ENCODE peak calls at places on chromosomes 2 and 18, in ten cellular contexts. Z is prostate gland, H is ovary, W is tibial nerve, Y is testis, J is K562, C is heart left ventricle, Q is sigmoid colon, K is adrenal gland, A is stomach. L is an unnamed sample. For H3K36me3 and H3K4me1, the result is how much of the 10 kb centered on the place peaks cover.

GRCh38 chr2:101063352-101063751 is 61.3 kb downstream of the RPL31 start:
- DNase-seq in C (peak), H (no peak), J (no peak), W (peak), Y (no peak), Q (no peak), K (no peak), A (no peak), Z (no peak), L (no peak)

GRCh38 chr2:25938345-25938744 is 44.0 kb downstream of the KIF3C start:
- DNase-seq in Z (no peak), A (no peak), Y (no peak), J (no peak), K (no peak), Q (no peak), H (no peak), W (no peak), C (peak), L (no peak)

GRCh38 chr2:184927040-184927439 is 328.7 kb downstream of the ZNF804A start:
- DNase-seq in Y (no peak), W (no peak), A (no peak), H (no peak), C (no peak), J (no peak), K (no peak), Q (no peak), Z (no peak), L (no peak)

GRCh38 chr2:201228271-201228911 is 31.9 kb upstream of the CASP8 start:
- DNase-seq in K (no peak), C (no peak), H (no peak), W (no peak), Y (no peak), Z (no peak), A (no peak), Q (no peak), J (no peak), L (no peak)

GRCh38 chr2:122514451-122514996 is 759.1 kb downstream of the TSN start:
- DNase-seq in W (no peak), A (no peak), Q (no peak), C (no peak), J (no peak), Y (no peak), K (no peak), H (no peak), Z (no peak), L (no peak)

GRCh38 chr2:227164745-227165350 is 424 bp downstream of the COL4A3 start:
- DNase-seq in C (no peak), W (no peak), Q (no peak), Z (no peak), Y (no peak), A (peak), H (no peak), K (peak), J (no peak), L (peak)

GRCh38 chr2:71614976-71615768 is 161.8 kb downstream of the DYSF start:
- DNase-seq in A (peak), Y (peak), C (peak), Q (peak), W (peak), Z (no peak), J (peak), K (peak), H (no peak), L (peak)

GRCh38 chr2:23934296-23934695 is 6.0 kb upstream of the UBXN2A start:
- DNase-seq in W (no peak), K (no peak), Q (no peak), Y (no peak), Z (no peak), C (no peak), A (no peak), H (no peak), J (no peak), L (no peak)

GRCh38 chr2:158047156-158047611 is 54.5 kb upstream of the UPP2 start:
- DNase-seq in J (peak), C (no peak), Z (no peak), A (no peak), W (no peak), Y (no peak), H (no peak), Q (no peak), K (no peak), L (no peak)

GRCh38 chr2:8352300-8352699 is 329.6 kb upstream of the ID2 start:
- DNase-seq in K (no peak), Y (no peak), C (no peak), J (no peak), Z (no peak), A (no peak), H (no peak), W (no peak), Q (no peak), L (no peak)

GRCh38 chr2:71452565-71452964 is 796 bp upstream of the DYSF start:
- DNase-seq in Y (no peak), K (no peak), A (no peak), J (peak), W (no peak), H (no peak), Z (no peak), Q (no peak), C (peak), L (no peak)

GRCh38 chr2:230494980-230495379 is 79.0 kb downstream of the SP100 start:
- DNase-seq in Y (no peak), K (no peak), Q (no peak), C (no peak), Z (no peak), W (no peak), J (no peak), H (no peak), A (no peak), L (no peak)

GRCh38 chr18:30945769-30946168 is 96.8 kb downstream of the DSC3 start:
- DNase-seq in Z (no peak), K (no peak), H (no peak), A (no peak), Q (no peak), Y (no peak), W (no peak), J (no peak), C (no peak), L (peak)

GRCh38 chr2:43327119-43327518 is 100.7 kb upstream of the ZFP36L2 start:
- DNase-seq in K (no peak), H (no peak), J (no peak), W (peak), Y (no peak), Q (no peak), Z (no peak), C (no peak), A (no peak), L (no peak)

GRCh38 chr2:36147670-36148390 is 207.7 kb upstream of the CRIM1 start:
- DNase-seq in K (no peak), C (no peak), Q (no peak), Y (no peak), J (no peak), A (no peak), H (no peak), W (no peak), Z (no peak), L (no peak)

GRCh38 chr2:113977660-113978523 is 88.0 kb downstream of the ACTR3 start:
- DNase-seq in K (no peak), Z (no peak), H (no peak), Q (no peak), W (peak), J (no peak), C (no peak), A (no peak), Y (peak), L (no peak)

GRCh38 chr2:215773728-215774127 is 239.6 kb downstream of the MREG start:
- DNase-seq in Y (no peak), J (no peak), Q (no peak), C (no peak), A (no peak), Z (no peak), K (no peak), W (peak), H (no peak), L (no peak)

GRCh38 chr18:13234528-13234795 is 15.9 kb downstream of the LDLRAD4 start:
- DNase-seq in Z (no peak), K (no peak), J (no peak), W (no peak), C (no peak), Q (no peak), Y (no peak), H (no peak), A (no peak), L (no peak)

GRCh38 chr18:9337875-9338274 is 3.3 kb downstream of the TWSG1 start:
- DNase-seq in W (no peak), C (no peak), K (no peak), A (no peak), Y (no peak), H (no peak), Z (no peak), Q (no peak), J (no peak), L (no peak)

GRCh38 chr2:232488097-232488711 is 570 bp upstream of the ECEL1 start:
- DNase-seq in A (no peak), J (no peak), H (peak), W (no peak), K (no peak), Q (no peak), C (no peak), Z (no peak), Y (no peak), L (no peak)

GRCh38 chr18:50424877-50425690 is 50.2 kb downstream of the SKA1 start:
- DNase-seq in Z (no peak), A (peak), J (peak), W (no peak), H (no peak), Q (no peak), Y (peak), K (peak), C (peak), L (no peak)

GRCh38 chr18:76791106-76791505 is 31.3 kb upstream of the ZNF236 start:
- DNase-seq in C (no peak), A (no peak), J (no peak), Y (no peak), K (no peak), Z (no peak), H (no peak), Q (no peak), W (no peak), L (no peak)

GRCh38 chr18:34729264-34729663 is 19.2 kb downstream of the DTNA start:
- DNase-seq in C (no peak), W (no peak), J (no peak), Z (no peak), K (no peak), A (no peak), H (no peak), Y (peak), Q (no peak), L (peak)

GRCh38 chr18:33708876-33709275 is 130.9 kb downstream of the ASXL3 start:
- DNase-seq in Y (no peak), W (no peak), K (no peak), J (no peak), Q (no peak), A (no peak), H (no peak), C (no peak), Z (no peak), L (no peak)

GRCh38 chr2:66962625-66963207 is 434.4 kb upstream of the ETAA1 start:
- DNase-seq in H (no peak), C (no peak), Z (no peak), Q (peak), W (no peak), Y (no peak), A (no peak), J (no peak), K (no peak), L (peak)

GRCh38 chr2:169415233-169415748 is 53.0 kb upstream of the LRP2 start:
- DNase-seq in Q (no peak), K (no peak), Y (no peak), J (peak), H (no peak), A (no peak), W (no peak), Z (no peak), C (no peak), L (no peak)

GRCh38 chr2:112821682-112822081 is 14.9 kb downstream of the IL1B start:
- DNase-seq in A (no peak), C (no peak), Z (no peak), Y (no peak), H (no peak), Q (no peak), J (no peak), K (no peak), W (no peak), L (no peak)

GRCh38 chr2:190999058-190999457 is 14.9 kb downstream of the STAT1 start:
- DNase-seq in K (no peak), J (no peak), C (no peak), H (no peak), Q (no peak), Z (no peak), W (no peak), Y (no peak), A (no peak), L (no peak)
- H3K36me3 ChIP-seq in K (half or more), J (half or more), C (under half), H (under half), Q (under half), Z (under half), W (under half), Y (under half), A (half or more), L (under half)

GRCh38 chr2:11019614-11020013 is 107.9 kb downstream of the KCNF1 start:
- DNase-seq in Y (no peak), H (no peak), Q (no peak), A (no peak), C (no peak), K (no peak), W (no peak), J (no peak), Z (no peak), L (no peak)
- H3K4me1 ChIP-seq in Y (under half), H (under half), Q (under half), A (under half), C (under half), K (under half), W (under half), J (under half), Z (under half), L (under half)

DNA sequence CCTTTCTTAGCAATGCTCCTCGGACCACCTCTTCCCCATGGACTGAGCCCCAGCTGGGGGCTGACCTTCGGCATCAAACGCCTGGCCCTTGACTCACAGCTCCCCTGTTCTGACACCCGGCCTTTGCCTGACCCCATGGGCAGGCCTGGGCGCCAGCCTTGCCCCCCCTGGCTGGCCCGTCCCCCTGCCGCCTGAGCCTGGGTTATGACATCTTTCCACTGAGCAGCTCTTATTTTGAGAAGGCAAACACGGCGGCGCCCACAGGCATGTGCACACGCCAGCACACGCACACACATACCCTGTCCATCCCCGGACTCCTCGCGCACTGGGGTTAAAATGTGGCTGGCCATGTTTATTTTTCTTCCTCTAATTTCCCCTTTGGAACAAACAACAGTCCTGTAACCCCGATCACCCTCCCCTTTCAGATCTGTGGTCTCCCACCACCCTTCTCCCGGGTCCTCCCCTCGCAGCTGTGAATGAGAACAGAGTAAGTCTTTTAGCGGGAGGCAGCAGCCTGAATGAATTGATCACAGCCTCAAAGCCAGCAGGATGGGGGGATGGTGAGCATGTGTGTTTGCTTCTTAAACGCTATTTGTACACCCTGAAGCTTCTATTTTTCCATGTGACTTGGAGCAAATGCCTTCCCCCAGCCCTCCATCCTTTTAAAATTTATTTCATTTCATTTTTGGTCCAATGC is 11.8 kb upstream of the ATOH8 start:
- DNase-seq in Y (no peak), J (no peak), H (peak), A (peak), Z (peak), Q (peak), K (no peak), C (peak), W (peak), L (peak)
- TF ChIP-seq POLR2A in Y (no peak), J (no peak), H (no peak), A (no peak), Z (peak), Q (no peak), K (no peak), C (no peak), W (no peak), L (no peak)

GRCh38 chr2:69062307-69062706 is 49.3 kb downstream of the ANTXR1 start:
- DNase-seq in K (no peak), Y (no peak), J (no peak), Q (no peak), A (peak), Z (no peak), W (no peak), H (no peak), C (no peak), L (peak)
- H3K36me3 ChIP-seq in K (under half), Y (under half), J (under half), Q (under half), A (under half), Z (under half), W (under half), H (under half), C (under half), L (under half)

DNA sequence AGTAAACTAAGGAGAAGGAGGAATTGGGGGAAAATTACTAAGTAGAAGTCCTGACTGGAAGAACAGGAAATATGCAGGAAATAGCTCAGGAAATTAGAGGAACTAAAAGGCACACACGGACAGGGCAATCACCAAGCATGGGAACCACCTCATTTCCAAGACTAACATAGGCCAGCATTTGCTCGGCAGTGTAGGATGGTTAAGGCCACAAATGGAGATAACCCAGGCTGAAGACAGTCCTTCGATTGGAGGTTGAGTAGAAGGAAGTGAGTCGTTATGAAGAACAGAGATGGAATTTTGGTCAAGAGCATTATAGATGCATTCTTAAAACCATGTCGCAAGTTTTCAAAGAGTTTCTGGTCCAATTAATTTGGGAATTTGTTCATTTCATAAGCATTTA is 401.4 kb downstream of the ALK start:
- DNase-seq in A (no peak), W (no peak), C (no peak), Q (no peak), H (no peak), K (no peak), Y (no peak), Z (no peak), J (no peak), L (no peak)
- H3K4me1 ChIP-seq in A (under half), W (under half), C (under half), Q (under half), H (under half), K (under half), Y (under half), Z (under half), J (under half), L (under half)

GRCh38 chr2:119544075-119545031 is at the start of gene CFAP221:
- DNase-seq in J (peak), C (peak), W (peak), Y (peak), K (peak), Z (no peak), Q (no peak), H (peak), A (peak), L (peak)
- TF ChIP-seq POLR2A in J (peak), C (no peak), W (no peak), Y (no peak), K (no peak), Z (no peak), Q (no peak), H (no peak), A (no peak), L (no peak)

GRCh38 chr2:9693646-9694045 is 62.8 kb upstream of the YWHAQ start:
- DNase-seq in Q (peak), Z (no peak), K (no peak), A (no peak), H (no peak), C (no peak), W (no peak), J (no peak), Y (no peak), L (no peak)
- H3K36me3 ChIP-seq in Q (under half), Z (under half), K (under half), A (under half), H (under half), C (under half), W (under half), J (under half), Y (under half), L (under half)

L was measured in transverse colon.